ENCODE peak calls at places on chromosomes 4 and X, in seven cellular contexts. One of them, this sample, is unnamed. For H3K27me3, the result is how much of the 10 kb centered on the place peaks cover.

GRCh38 chrX:78923198-78924015 is 21.8 kb upstream of the P2RY10 start:
- DNase-seq in HepG2: no peak
- DNase-seq in HCT116: no peak
- DNase-seq in prostate gland: no peak
- DNase-seq in transverse colon: no peak
- DNase-seq in H1: no peak
- DNase-seq in GM23338: no peak
- DNase-seq in this sample: no peak

GRCh38 chrX:22278375-22278774 is 5.7 kb downstream of the CBLL2 start:
- DNase-seq in H1: no peak
- DNase-seq in HepG2: no peak
- DNase-seq in prostate gland: no peak
- DNase-seq in transverse colon: no peak
- DNase-seq in HCT116: no peak
- DNase-seq in GM23338: peak
- DNase-seq in this sample: no peak

GRCh38 chrX:152902502-152902820 is 4.6 kb downstream of the ZNF185 start:
- DNase-seq in GM23338: no peak
- DNase-seq in transverse colon: no peak
- DNase-seq in HCT116: no peak
- DNase-seq in H1: no peak
- DNase-seq in HepG2: no peak
- DNase-seq in prostate gland: no peak
- DNase-seq in this sample: no peak

GRCh38 chr4:56003606-56004005 is 54.9 kb downstream of the CEP135 start:
- DNase-seq in GM23338: no peak
- DNase-seq in prostate gland: no peak
- DNase-seq in transverse colon: no peak
- DNase-seq in H1: no peak
- DNase-seq in HepG2: no peak
- DNase-seq in HCT116: no peak
- DNase-seq in this sample: no peak

GRCh38 chrX:133630362-133630761 is 215.1 kb upstream of the GPC4 start:
- DNase-seq in prostate gland: no peak
- DNase-seq in transverse colon: no peak
- DNase-seq in GM23338: peak
- DNase-seq in HepG2: no peak
- DNase-seq in HCT116: no peak
- DNase-seq in H1: no peak
- DNase-seq in this sample: no peak

GRCh38 chrX:21305799-21306336 is 68.3 kb upstream of the CNKSR2 start:
- DNase-seq in transverse colon: no peak
- DNase-seq in HepG2: no peak
- DNase-seq in GM23338: no peak
- DNase-seq in H1: no peak
- DNase-seq in HCT116: no peak
- DNase-seq in prostate gland: no peak
- DNase-seq in this sample: no peak

GRCh38 chr4:77619408-77619807 is 13.8 kb downstream of the CXCL13 start:
- DNase-seq in GM23338: no peak
- DNase-seq in transverse colon: no peak
- DNase-seq in prostate gland: no peak
- DNase-seq in HepG2: no peak
- DNase-seq in H1: no peak
- DNase-seq in HCT116: no peak
- DNase-seq in this sample: no peak

GRCh38 chr4:38804654-38805295 is at the start of gene TLR1:
- DNase-seq in transverse colon: no peak
- DNase-seq in prostate gland: no peak
- DNase-seq in HepG2: peak
- DNase-seq in H1: no peak
- DNase-seq in HCT116: peak
- DNase-seq in GM23338: peak
- DNase-seq in this sample: peak

GRCh38 chr4:140222175-140222574 is 68.2 kb upstream of the MAML3 start:
- DNase-seq in GM23338: no peak
- DNase-seq in H1: no peak
- DNase-seq in HCT116: no peak
- DNase-seq in transverse colon: no peak
- DNase-seq in prostate gland: no peak
- DNase-seq in HepG2: no peak
- DNase-seq in this sample: no peak

GRCh38 chr4:82500830-82501229 is 61.0 kb downstream of the TMEM150C start:
- DNase-seq in HCT116: no peak
- DNase-seq in GM23338: peak
- DNase-seq in transverse colon: no peak
- DNase-seq in HepG2: no peak
- DNase-seq in H1: no peak
- DNase-seq in prostate gland: no peak
- DNase-seq in this sample: no peak
- TF ChIP-seq POLR2AphosphoS5 in HCT116: no peak
- TF ChIP-seq POLR2AphosphoS5 in GM23338: no peak
- TF ChIP-seq POLR2AphosphoS5 in transverse colon: no peak
- TF ChIP-seq POLR2AphosphoS5 in HepG2: no peak
- TF ChIP-seq POLR2AphosphoS5 in H1: no peak
- TF ChIP-seq POLR2AphosphoS5 in prostate gland: no peak
- TF ChIP-seq POLR2AphosphoS5 in this sample: no peak

GRCh38 chrX:55072286-55072685 is 2.5 kb upstream of the PAGE2B start:
- DNase-seq in GM23338: no peak
- DNase-seq in prostate gland: no peak
- DNase-seq in transverse colon: no peak
- DNase-seq in HepG2: no peak
- DNase-seq in HCT116: no peak
- DNase-seq in H1: no peak
- DNase-seq in this sample: no peak
- H3K27ac ChIP-seq in GM23338: no peak
- H3K27ac ChIP-seq in prostate gland: no peak
- H3K27ac ChIP-seq in transverse colon: no peak
- H3K27ac ChIP-seq in HepG2: no peak
- H3K27ac ChIP-seq in HCT116: no peak
- H3K27ac ChIP-seq in H1: no peak
- H3K27ac ChIP-seq in this sample: no peak

GRCh38 chrX:31272472-31272775 is 200.6 kb upstream of the FTHL17 start:
- DNase-seq in GM23338: no peak
- DNase-seq in HCT116: no peak
- DNase-seq in H1: no peak
- DNase-seq in HepG2: no peak
- DNase-seq in prostate gland: no peak
- DNase-seq in transverse colon: no peak
- DNase-seq in this sample: no peak
- H3K27me3 ChIP-seq in GM23338: under half
- H3K27me3 ChIP-seq in HCT116: under half
- H3K27me3 ChIP-seq in H1: under half
- H3K27me3 ChIP-seq in HepG2: under half
- H3K27me3 ChIP-seq in prostate gland: under half
- H3K27me3 ChIP-seq in transverse colon: under half
- H3K27me3 ChIP-seq in this sample: under half

GRCh38 chr4:72567821-72568620 is 1.0 kb downstream of the ADAMTS3 start:
- DNase-seq in H1: peak
- DNase-seq in GM23338: peak
- DNase-seq in HCT116: no peak
- DNase-seq in prostate gland: peak
- DNase-seq in transverse colon: peak
- DNase-seq in HepG2: peak
- DNase-seq in this sample: no peak
- TF ChIP-seq POLR2AphosphoS5 in H1: no peak
- TF ChIP-seq POLR2AphosphoS5 in GM23338: no peak
- TF ChIP-seq POLR2AphosphoS5 in HCT116: no peak
- TF ChIP-seq POLR2AphosphoS5 in prostate gland: peak
- TF ChIP-seq POLR2AphosphoS5 in transverse colon: no peak
- TF ChIP-seq POLR2AphosphoS5 in HepG2: no peak
- TF ChIP-seq POLR2AphosphoS5 in this sample: no peak

GRCh38 chr4:150167054-150167453 is 88.8 kb downstream of the DCLK2 start:
- DNase-seq in HCT116: no peak
- DNase-seq in H1: no peak
- DNase-seq in GM23338: no peak
- DNase-seq in prostate gland: no peak
- DNase-seq in HepG2: no peak
- DNase-seq in transverse colon: no peak
- DNase-seq in this sample: no peak
- H3K27ac ChIP-seq in HCT116: no peak
- H3K27ac ChIP-seq in H1: no peak
- H3K27ac ChIP-seq in GM23338: no peak
- H3K27ac ChIP-seq in prostate gland: no peak
- H3K27ac ChIP-seq in HepG2: no peak
- H3K27ac ChIP-seq in transverse colon: no peak
- H3K27ac ChIP-seq in this sample: no peak

GRCh38 chr4:146647615-146648383 is 9.1 kb downstream of the POU4F2 start:
- DNase-seq in prostate gland: no peak
- DNase-seq in GM23338: peak
- DNase-seq in transverse colon: no peak
- DNase-seq in H1: peak
- DNase-seq in HepG2: no peak
- DNase-seq in HCT116: no peak
- DNase-seq in this sample: no peak
- H3K27me3 ChIP-seq in prostate gland: under half
- H3K27me3 ChIP-seq in GM23338: half or more
- H3K27me3 ChIP-seq in transverse colon: half or more
- H3K27me3 ChIP-seq in H1: half or more
- H3K27me3 ChIP-seq in HepG2: under half
- H3K27me3 ChIP-seq in HCT116: under half
- H3K27me3 ChIP-seq in this sample: half or more

This sample was measured in HL-60.